ENCODE peak calls at places on chromosomes 1 and 21, in seven cellular contexts. Z is adrenal gland; C is left ventricle myocardium inferior; K is breast epithelium; A is heart left ventricle; D is tibial nerve; M is CD8-positive, alpha-beta T cell. G is an unnamed sample.

GRCh38 chr1:53697671-53698380 is 41.1 kb downstream of the GLIS1 start:
- DNase-seq in Z (no peak), C (no peak), K (no peak), A (no peak), D (no peak), M (no peak), G (no peak)

GRCh38 chr1:63935148-63935547 is 161.3 kb downstream of the ROR1 start:
- DNase-seq in Z (no peak), C (no peak), K (no peak), A (peak; percentile 36), D (no peak), M (no peak), G (no peak)

GRCh38 chr1:229952670-229953520 is 114.1 kb upstream of the GALNT2 start:
- DNase-seq in Z (no peak), C (no peak), K (no peak), A (no peak), D (no peak), M (no peak), G (no peak)

GRCh38 chr1:57485643-57486042 is 61.8 kb upstream of the DAB1 start:
- DNase-seq in Z (no peak), C (no peak), K (no peak), A (no peak), D (no peak), M (no peak), G (no peak)

GRCh38 chr1:8423134-8423701 is 105.3 kb downstream of the SLC45A1 start:
- DNase-seq in Z (no peak), C (peak; percentile 47), K (no peak), A (peak; percentile 58), D (no peak), M (peak; percentile 33), G (peak; percentile 38)

GRCh38 chr1:182845379-182845778 is 6.2 kb downstream of the DHX9 start:
- DNase-seq in Z (no peak), C (no peak), K (no peak), A (no peak), D (no peak), M (no peak), G (no peak)

GRCh38 chr21:26095131-26095530 is 75.4 kb downstream of the APP start:
- DNase-seq in Z (no peak), C (no peak), K (no peak), A (no peak), D (no peak), M (no peak), G (no peak)

GRCh38 chr1:85623061-85623471 is 42.5 kb downstream of the CCN1 start:
- DNase-seq in Z (no peak), C (no peak), K (no peak), A (no peak), D (no peak), M (no peak), G (no peak)

GRCh38 chr1:171295821-171296220 is 18.2 kb upstream of the FMO4 start:
- DNase-seq in Z (no peak), C (no peak), K (no peak), A (no peak), D (no peak), M (no peak), G (no peak)

GRCh38 chr1:77322061-77322900 is 40.5 kb downstream of the AK5 start:
- DNase-seq in Z (no peak), C (no peak), K (no peak), A (no peak), D (no peak), M (no peak), G (no peak)

GRCh38 chr1:211549092-211549749 is 29.7 kb downstream of the SLC30A1 start:
- DNase-seq in Z (no peak), C (peak; percentile 58), K (no peak), A (peak; percentile 73), D (no peak), M (no peak), G (peak; percentile 38)

GRCh38 chr1:175163702-175164101 is 28.9 kb downstream of the KIAA0040 start:
- DNase-seq in Z (no peak), C (no peak), K (no peak), A (no peak), D (no peak), M (no peak), G (no peak)
- TF ChIP-seq CTCF in Z (no peak), C (no peak), K (no peak), A (no peak), D (no peak), M (no peak), G (no peak)

DNA sequence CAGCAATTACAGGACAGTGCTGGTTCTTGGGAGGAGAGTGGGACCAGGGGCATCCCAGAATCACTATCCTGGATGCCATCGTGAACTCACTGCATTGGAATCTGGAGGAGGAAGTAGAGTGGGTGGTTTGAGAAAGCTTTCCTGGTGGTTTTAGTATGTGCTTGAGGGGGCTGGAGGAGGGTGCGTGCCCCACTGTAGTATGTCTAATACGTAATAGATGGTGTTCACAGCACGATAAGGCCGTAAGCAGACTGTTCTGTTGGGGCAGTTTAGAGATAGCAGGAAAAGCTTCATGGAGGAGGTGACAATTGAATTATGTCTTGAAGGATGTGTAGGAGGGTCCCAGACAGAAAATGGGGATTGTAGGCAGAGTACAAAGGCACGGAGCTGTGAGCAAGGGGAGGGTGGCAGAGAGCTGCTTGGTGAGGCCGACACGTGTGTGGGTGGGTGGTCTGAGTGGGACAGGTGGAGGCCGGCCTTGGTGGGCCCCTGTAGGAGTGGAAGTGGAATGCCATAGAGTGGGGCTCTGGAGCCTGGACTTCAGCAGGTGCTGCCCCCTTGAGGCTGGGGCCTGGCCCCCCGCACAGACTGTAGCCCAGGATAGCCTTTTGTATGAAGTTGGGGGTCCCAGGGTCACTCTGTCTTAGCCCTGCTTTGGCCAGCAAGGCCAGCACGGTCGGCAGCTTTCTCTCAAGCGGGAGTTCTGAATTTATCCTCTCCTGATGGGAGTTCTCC is 37.0 kb downstream of the IL6R start:
- DNase-seq in Z (no peak), C (no peak), K (no peak), A (no peak), D (no peak), M (peak; percentile 30), G (no peak)
- H3K27me3 ChIP-seq in Z (no peaks in the 10 kb centered on the region), C (no peaks in the 10 kb centered on the region), K (no peaks in the 10 kb centered on the region), A (no peaks in the 10 kb centered on the region), D (no peaks in the 10 kb centered on the region), M (no peaks in the 10 kb centered on the region), G (no peaks in the 10 kb centered on the region)

GRCh38 chr1:3367376-3367775 is 87.1 kb upstream of the ARHGEF16 start:
- DNase-seq in Z (no peak), C (no peak), K (no peak), A (peak; percentile 52), D (no peak), M (no peak), G (no peak)
- H3K27ac ChIP-seq in Z (no peak overlapping the region), C (peak overlapping the region; percentile 68), K (no peak overlapping the region), A (no peak overlapping the region), D (peak overlapping the region; percentile 90), M (no peak overlapping the region), G (no peak overlapping the region)

GRCh38 chr21:44790401-44790800 is 11.2 kb downstream of the UBE2G2 start:
- DNase-seq in Z (no peak), C (no peak), K (no peak), A (no peak), D (no peak), M (no peak), G (no peak)
- TF ChIP-seq CTCF in Z (no peak), C (no peak), K (no peak), A (no peak), D (no peak), M (no peak), G (no peak)

DNA sequence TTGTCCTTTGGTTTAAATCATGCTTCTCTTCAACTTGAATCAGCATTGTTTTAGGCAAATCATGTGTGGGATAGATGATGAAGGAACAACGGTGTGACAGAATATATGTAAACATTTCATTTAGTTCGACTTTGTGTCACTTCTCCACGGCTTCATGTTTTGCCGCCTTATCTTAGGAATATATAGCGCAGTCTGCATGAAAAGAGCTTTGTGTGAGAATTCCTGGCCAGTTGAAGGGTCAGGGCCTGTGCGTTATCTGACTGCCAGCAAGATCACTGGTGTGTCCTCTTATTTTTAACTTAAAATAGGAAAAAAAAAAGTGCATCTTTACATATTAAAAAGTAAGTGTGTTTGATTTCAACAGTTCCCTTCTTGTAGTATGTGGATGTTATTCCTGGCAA is 465.1 kb downstream of the USP25 start:
- DNase-seq in Z (no peak), C (no peak), K (no peak), A (no peak), D (no peak), M (no peak), G (no peak)
- H3K27me3 ChIP-seq in Z (no peaks in the 10 kb centered on the region), C (no peaks in the 10 kb centered on the region), K (no peaks in the 10 kb centered on the region), A (no peaks in the 10 kb centered on the region), D (no peaks in the 10 kb centered on the region), M (no peaks in the 10 kb centered on the region), G (no peaks in the 10 kb centered on the region)

GRCh38 chr1:36100376-36100775 is 11.7 kb downstream of the ADPRS start:
- DNase-seq in Z (peak; percentile 20), C (peak; percentile 9), K (no peak), A (no peak), D (no peak), M (no peak), G (no peak)
- H3K27ac ChIP-seq in Z (no peak overlapping the region), C (no peak overlapping the region), K (no peak overlapping the region), A (no peak overlapping the region), D (peak overlapping the region; percentile 38), M (no peak overlapping the region), G (no peak overlapping the region)

GRCh38 chr1:156586892-156587477 is 4.6 kb upstream of the NAXE start:
- DNase-seq in Z (no peak), C (no peak), K (no peak), A (no peak), D (no peak), M (no peak), G (no peak)

GRCh38 chr1:156582388-156583022 is 3.0 kb downstream of the TTC24 start:
- DNase-seq in Z (no peak), C (no peak), K (no peak), A (no peak), D (no peak), M (peak; percentile 31), G (no peak)

GRCh38 chr1:156586323-156586722 is 5.3 kb upstream of the NAXE start:
- DNase-seq in Z (no peak), C (no peak), K (no peak), A (no peak), D (no peak), M (no peak), G (no peak)

GRCh38 chr1:156583821-156584622 is 4.5 kb downstream of the TTC24 start:
- DNase-seq in Z (peak; percentile 65), C (no peak), K (no peak), A (peak; percentile 63), D (peak; percentile 74), M (peak; percentile 83), G (peak; percentile 82)

DNA sequence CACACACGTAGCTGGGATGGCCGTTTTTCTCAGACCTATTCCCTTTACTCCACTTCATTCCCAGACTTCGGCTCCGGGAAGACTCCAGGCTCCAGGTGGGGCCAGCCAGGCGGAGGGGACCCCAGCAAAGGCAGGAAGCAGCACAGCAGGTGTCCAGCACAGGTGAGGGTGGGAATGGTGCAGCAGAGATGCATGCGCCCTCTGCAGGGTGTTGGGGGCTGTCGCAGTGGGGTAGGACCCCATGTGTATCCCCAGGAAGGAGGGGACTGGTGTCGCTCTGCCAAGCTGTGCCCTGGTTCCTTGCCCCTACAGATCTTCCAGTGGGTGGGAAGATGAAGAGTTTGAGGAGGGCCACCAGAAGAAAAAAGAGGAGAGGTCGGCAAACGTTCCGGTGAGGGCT is 5.3 kb downstream of the TTC24 start:
- DNase-seq in Z (no peak), C (no peak), K (no peak), A (no peak), D (no peak), M (no peak), G (no peak)
- TF ChIP-seq CTCF in Z (no peak), C (no peak), K (no peak), A (no peak), D (no peak), M (no peak), G (no peak)

G was measured in heart right ventricle.